ENCODE peak calls at places on chromosome 12, in five cellular contexts. B is testis, S is IMR-90, Q is GM12892, O is heart left ventricle. D is an unnamed sample.

GRCh38 chr12:89353188-89353822 is 1.0 kb upstream of the DUSP6 start:
- DNase-seq in B (peak), S (peak), O (peak), Q (peak), D (peak)

GRCh38 chr12:57724936-57725740 is 13.4 kb downstream of the AGAP2 start:
- DNase-seq in Q (no peak), O (no peak), B (no peak), S (no peak), D (no peak)

GRCh38 chr12:98752726-98753125 is 107.6 kb downstream of the APAF1 start:
- DNase-seq in B (no peak), Q (no peak), S (peak), O (no peak), D (no peak)

GRCh38 chr12:6554990-6555691 is 701 bp downstream of the IFFO1 start:
- DNase-seq in O (no peak), B (peak), Q (no peak), S (no peak), D (no peak)

GRCh38 chr12:120290541-120291312 is 976 bp downstream of the RNU4-2 start:
- DNase-seq in B (peak), O (no peak), S (no peak), Q (no peak), D (no peak)

GRCh38 chr12:89882051-89882450 is 173.4 kb upstream of the ATP2B1 start:
- DNase-seq in S (peak), Q (no peak), B (no peak), O (no peak), D (peak)

GRCh38 chr12:30796891-30797371 is 42.2 kb upstream of the CAPRIN2 start:
- DNase-seq in B (no peak), Q (no peak), S (peak), O (no peak), D (no peak)

GRCh38 chr12:85923767-85924331 is 49.8 kb downstream of the NTS start:
- DNase-seq in O (no peak), S (peak), Q (no peak), B (no peak), D (peak)

GRCh38 chr12:128266086-128266485 is 884 bp upstream of the TMEM132C start:
- DNase-seq in B (no peak), S (no peak), O (no peak), Q (no peak), D (no peak)

GRCh38 chr12:88856201-88856600 is 275.9 kb upstream of the KITLG start:
- DNase-seq in S (no peak), B (no peak), Q (no peak), O (no peak), D (no peak)

GRCh38 chr12:55996715-55997534 is at the start of gene SUOX:
- DNase-seq in S (peak), Q (peak), B (peak), O (peak), D (peak)
- TF ChIP-seq POLR2A in S (no peak), Q (peak), B (no peak), O (no peak), D (peak)

GRCh38 chr12:67222302-67222701 is 46.9 kb upstream of the CAND1 start:
- DNase-seq in O (no peak), B (peak), Q (no peak), S (peak), D (no peak)

GRCh38 chr12:67217647-67218046 is 51.5 kb upstream of the CAND1 start:
- DNase-seq in S (no peak), B (no peak), O (no peak), Q (no peak), D (no peak)

GRCh38 chr12:67223225-67223624 is 45.9 kb upstream of the CAND1 start:
- DNase-seq in O (no peak), Q (no peak), S (no peak), B (no peak), D (no peak)

GRCh38 chr12:67220065-67220464 is 49.1 kb upstream of the CAND1 start:
- DNase-seq in B (peak), O (no peak), Q (no peak), S (no peak), D (no peak)
- TF ChIP-seq POLR2A in B (no peak), O (no peak), Q (no peak), S (no peak), D (no peak)

DNA sequence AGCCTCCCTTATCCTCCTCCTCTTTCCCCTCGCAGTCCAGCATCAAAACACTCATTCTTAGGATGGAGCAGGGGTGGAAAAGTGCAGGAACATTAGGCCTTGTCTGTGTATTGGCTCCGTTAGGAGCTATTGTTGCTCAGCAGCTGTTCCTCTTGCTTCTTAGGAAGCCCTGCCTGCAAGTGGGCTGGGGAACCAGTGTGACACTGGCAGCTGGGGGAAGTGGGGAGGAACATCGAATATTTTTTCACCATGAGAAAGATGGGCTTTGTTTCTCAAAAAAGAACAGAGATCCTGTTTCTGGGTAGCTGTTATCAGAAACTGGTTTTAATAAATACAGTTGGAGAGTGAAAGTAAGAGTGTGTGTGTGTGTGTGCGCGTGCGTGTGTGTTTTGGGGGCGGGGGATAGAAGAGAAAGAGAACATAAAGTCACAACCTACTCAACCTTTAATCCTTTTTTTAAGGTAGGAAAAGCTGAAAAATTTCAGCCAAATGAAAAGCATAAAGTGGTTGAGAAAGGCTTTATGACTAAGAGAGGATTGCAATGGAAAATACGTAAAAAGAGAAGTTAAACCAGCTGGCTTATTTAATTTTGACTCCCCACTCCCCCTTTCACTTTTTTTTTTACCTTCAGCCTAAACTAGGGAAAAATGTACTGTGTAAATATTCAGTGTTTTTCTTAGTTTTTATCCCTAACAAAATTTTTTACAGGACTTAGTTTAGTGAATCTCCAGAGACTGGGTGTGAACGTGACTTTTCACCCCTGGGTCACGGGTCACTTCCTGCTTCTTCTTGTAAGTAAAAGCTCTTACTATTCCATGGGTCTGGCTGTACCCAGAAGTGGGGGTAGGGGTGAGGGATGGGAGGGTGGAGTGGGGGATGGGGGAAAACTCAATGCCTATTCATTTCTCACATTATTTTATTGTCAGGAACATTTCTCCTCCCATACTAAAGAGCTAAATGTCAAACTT is 197.1 kb upstream of the PLEKHG7 start:
- DNase-seq in B (peak), Q (no peak), S (peak), O (peak), D (no peak)
- TF ChIP-seq POLR2A in B (no peak), Q (peak), S (no peak), O (no peak), D (no peak)

DNA sequence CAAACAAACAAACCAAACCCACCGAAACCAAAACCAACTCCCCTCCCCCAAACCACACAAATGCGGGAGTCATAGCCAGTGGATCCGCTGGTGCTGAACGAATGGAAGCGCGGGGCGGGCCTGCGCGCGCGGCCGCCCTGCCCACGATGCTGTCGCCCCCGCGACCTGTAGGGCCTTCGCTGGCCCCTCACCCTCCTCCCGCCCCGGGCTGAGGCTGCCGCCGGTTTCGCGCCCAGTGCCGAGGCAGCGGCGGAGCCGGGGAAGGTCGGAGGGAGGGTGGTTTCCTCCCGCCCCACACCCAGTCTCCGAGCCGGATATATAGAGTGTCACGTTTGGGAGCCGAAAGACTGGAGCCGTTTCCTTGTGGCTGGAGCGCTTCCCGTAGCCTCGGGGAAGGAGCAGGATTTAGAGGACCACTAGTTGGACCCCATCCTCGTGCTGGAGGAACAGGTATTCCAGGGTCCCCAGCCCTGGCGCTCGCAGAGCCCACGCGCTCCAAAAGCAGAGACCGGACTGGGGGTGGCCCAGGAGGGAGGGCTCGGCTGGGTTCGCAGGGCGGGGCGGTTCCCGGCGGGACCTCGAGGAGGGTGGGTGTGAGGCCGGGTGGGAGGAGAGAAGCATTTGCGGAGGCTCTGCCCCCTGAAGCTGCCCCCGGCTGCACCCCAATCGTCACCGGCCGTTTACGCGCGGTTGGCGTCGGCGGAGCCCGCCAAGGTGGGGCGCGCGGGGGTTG is at the start of gene FAR2:
- DNase-seq in B (peak), S (no peak), Q (peak), O (peak), D (peak)
- TF ChIP-seq POLR2A in B (no peak), S (no peak), Q (no peak), O (no peak), D (peak)

D was measured in erythroblast.